ENCODE peak calls at places on chromosome 13, in ten cellular contexts. R, W, H, A, E, S, U, Q, K and Z are unnamed samples. For H3K27me3 and H3K4me1, the result is how much of the 10 kb centered on the place peaks cover.

GRCh38 chr13:26372747-26373146 is 118.8 kb downstream of the CDK8 start:
- DNase-seq in R (no peak), W (no peak), H (no peak), A (no peak), E (no peak), S (no peak), U (no peak), Q (no peak), K (no peak), Z (no peak)

GRCh38 chr13:75305057-75305456 is 176.9 kb downstream of the TBC1D4 start:
- DNase-seq in R (no peak), W (no peak), H (no peak), A (no peak), E (no peak), S (no peak), U (no peak), Q (no peak), K (no peak), Z (no peak)

GRCh38 chr13:89401209-89401810 is 1730.1 kb downstream of the SLITRK5 start:
- DNase-seq in R (no peak), W (no peak), H (no peak), A (no peak), E (no peak), S (no peak), U (no peak), Q (no peak), K (peak), Z (no peak)

GRCh38 chr13:49441846-49442245 is 2.0 kb downstream of the CAB39L start:
- DNase-seq in R (no peak), W (no peak), H (no peak), A (no peak), E (no peak), S (no peak), U (no peak), Q (no peak), K (no peak), Z (no peak)

GRCh38 chr13:47175172-47175806 is 278.4 kb upstream of the HTR2A start:
- DNase-seq in R (no peak), W (no peak), H (no peak), A (no peak), E (no peak), S (no peak), U (no peak), Q (no peak), K (no peak), Z (no peak)

GRCh38 chr13:46684287-46685001 is 112.5 kb downstream of the ESD start:
- DNase-seq in R (no peak), W (no peak), H (no peak), A (no peak), E (peak), S (no peak), U (no peak), Q (no peak), K (no peak), Z (peak)

GRCh38 chr13:46327256-46327655 is 59.8 kb downstream of the RUBCNL start:
- DNase-seq in R (no peak), W (no peak), H (no peak), A (no peak), E (no peak), S (no peak), U (no peak), Q (no peak), K (no peak), Z (no peak)

GRCh38 chr13:50244913-50245574 is 229.8 kb downstream of the KCNRG start:
- DNase-seq in R (no peak), W (no peak), H (no peak), A (no peak), E (no peak), S (no peak), U (no peak), Q (no peak), K (peak), Z (peak)

GRCh38 chr13:108742681-108743080 is 113.3 kb downstream of the MYO16 start:
- DNase-seq in R (no peak), W (no peak), H (no peak), A (no peak), E (no peak), S (no peak), U (no peak), Q (no peak), K (no peak), Z (no peak)

GRCh38 chr13:111895896-111896821 is 170.8 kb upstream of the SOX1 start:
- DNase-seq in R (peak), W (no peak), H (peak), A (no peak), E (no peak), S (no peak), U (no peak), Q (peak), K (no peak), Z (no peak)

GRCh38 chr13:20828540-20829364 is 55.0 kb upstream of the EEF1AKMT1 start:
- DNase-seq in R (no peak), W (peak), H (no peak), A (peak), E (peak), S (no peak), U (no peak), Q (no peak), K (peak), Z (peak)

GRCh38 chr13:45575146-45575829 is 40.3 kb downstream of the ERICH6B start:
- DNase-seq in R (no peak), W (no peak), H (no peak), A (no peak), E (no peak), S (no peak), U (no peak), Q (no peak), K (no peak), Z (no peak)

GRCh38 chr13:94641432-94641941 is 39.8 kb downstream of the GPR180 start:
- DNase-seq in R (no peak), W (no peak), H (no peak), A (no peak), E (no peak), S (no peak), U (no peak), Q (no peak), K (no peak), Z (no peak)

GRCh38 chr13:101757446-101758039 is 305.1 kb downstream of the ITGBL1 start:
- DNase-seq in R (no peak), W (no peak), H (no peak), A (no peak), E (peak), S (no peak), U (no peak), Q (no peak), K (no peak), Z (no peak)

GRCh38 chr13:73671011-73671410 is 463.2 kb downstream of the KLF12 start:
- DNase-seq in R (no peak), W (no peak), H (no peak), A (no peak), E (no peak), S (no peak), U (no peak), Q (no peak), K (no peak), Z (no peak)

GRCh38 chr13:34346626-34347025 is 528.7 kb downstream of the RFC3 start:
- DNase-seq in R (no peak), W (no peak), H (no peak), A (no peak), E (no peak), S (no peak), U (no peak), Q (no peak), K (no peak), Z (no peak)

GRCh38 chr13:48156466-48156865 is 61.6 kb upstream of the MED4 start:
- DNase-seq in R (no peak), W (peak), H (no peak), A (no peak), E (no peak), S (peak), U (no peak), Q (no peak), K (peak), Z (no peak)

GRCh38 chr13:27053902-27054595 is 117.6 kb downstream of the USP12 start:
- DNase-seq in R (no peak), W (no peak), H (no peak), A (no peak), E (no peak), S (no peak), U (no peak), Q (no peak), K (no peak), Z (no peak)

GRCh38 chr13:34419025-34419424 is 523.0 kb upstream of the NBEA start:
- DNase-seq in R (no peak), W (no peak), H (no peak), A (peak), E (no peak), S (no peak), U (no peak), Q (no peak), K (no peak), Z (no peak)

GRCh38 chr13:21234537-21234936 is 58.1 kb downstream of the MRPL57 start:
- DNase-seq in R (no peak), W (no peak), H (no peak), A (peak), E (no peak), S (no peak), U (no peak), Q (no peak), K (no peak), Z (peak)

GRCh38 chr13:88617176-88617575 is 946.0 kb downstream of the SLITRK5 start:
- DNase-seq in R (no peak), W (no peak), H (no peak), A (no peak), E (no peak), S (no peak), U (no peak), Q (no peak), K (no peak), Z (no peak)

GRCh38 chr13:95660981-95661581 is 15.9 kb upstream of the DNAJC3 start:
- DNase-seq in R (no peak), W (no peak), H (no peak), A (peak), E (peak), S (no peak), U (no peak), Q (no peak), K (peak), Z (no peak)

GRCh38 chr13:48504606-48505369 is 28.1 kb downstream of the RCBTB2 start:
- DNase-seq in R (no peak), W (no peak), H (no peak), A (no peak), E (no peak), S (no peak), U (no peak), Q (no peak), K (no peak), Z (no peak)

GRCh38 chr13:97567510-97568243 is 133.7 kb downstream of the RAP2A start:
- DNase-seq in R (peak), W (peak), H (peak), A (no peak), E (no peak), S (no peak), U (no peak), Q (no peak), K (peak), Z (peak)

GRCh38 chr13:48437381-48437780 is 24.5 kb upstream of the LPAR6 start:
- DNase-seq in R (no peak), W (peak), H (no peak), A (peak), E (no peak), S (no peak), U (peak), Q (no peak), K (peak), Z (no peak)

GRCh38 chr13:46866150-46866549 is 30.7 kb downstream of the HTR2A start:
- DNase-seq in R (peak), W (peak), H (no peak), A (peak), E (peak), S (peak), U (no peak), Q (no peak), K (peak), Z (peak)

GRCh38 chr13:98706446-98707110 is 45.9 kb downstream of the SLC15A1 start:
- DNase-seq in R (no peak), W (no peak), H (no peak), A (no peak), E (no peak), S (no peak), U (no peak), Q (no peak), K (no peak), Z (peak)

GRCh38 chr13:20718958-20719566 is 15.6 kb downstream of the IL17D start:
- DNase-seq in R (no peak), W (no peak), H (no peak), A (no peak), E (no peak), S (no peak), U (no peak), Q (no peak), K (no peak), Z (no peak)

GRCh38 chr13:114154476-114154875 is 22.1 kb upstream of the RASA3 start:
- DNase-seq in R (no peak), W (no peak), H (no peak), A (no peak), E (no peak), S (peak), U (no peak), Q (no peak), K (no peak), Z (no peak)

GRCh38 chr13:77584111-77584510 is 48.6 kb downstream of the SCEL start:
- DNase-seq in R (no peak), W (no peak), H (no peak), A (no peak), E (no peak), S (no peak), U (no peak), Q (no peak), K (no peak), Z (no peak)

GRCh38 chr13:41117859-41118258 is 14.7 kb downstream of the KBTBD6 start:
- DNase-seq in R (no peak), W (no peak), H (no peak), A (no peak), E (no peak), S (no peak), U (no peak), Q (no peak), K (no peak), Z (no peak)

GRCh38 chr13:25037057-25037813 is 58.7 kb upstream of the PABPC3 start:
- DNase-seq in R (peak), W (peak), H (no peak), A (peak), E (peak), S (no peak), U (no peak), Q (no peak), K (peak), Z (peak)

GRCh38 chr13:114009590-114010400 is 35.9 kb upstream of the C13orf46 start:
- DNase-seq in R (no peak), W (no peak), H (no peak), A (no peak), E (no peak), S (no peak), U (peak), Q (no peak), K (no peak), Z (no peak)

GRCh38 chr13:60591348-60591747 is 194.3 kb downstream of the TDRD3 start:
- DNase-seq in R (no peak), W (no peak), H (no peak), A (no peak), E (no peak), S (no peak), U (no peak), Q (no peak), K (no peak), Z (no peak)

GRCh38 chr13:85742355-85742754 is 56.9 kb downstream of the SLITRK6 start:
- DNase-seq in R (no peak), W (no peak), H (no peak), A (no peak), E (no peak), S (no peak), U (no peak), Q (no peak), K (no peak), Z (no peak)

GRCh38 chr13:97757807-97758206 is 195.7 kb upstream of the IPO5 start:
- DNase-seq in R (no peak), W (no peak), H (no peak), A (no peak), E (no peak), S (no peak), U (peak), Q (no peak), K (peak), Z (no peak)

DNA sequence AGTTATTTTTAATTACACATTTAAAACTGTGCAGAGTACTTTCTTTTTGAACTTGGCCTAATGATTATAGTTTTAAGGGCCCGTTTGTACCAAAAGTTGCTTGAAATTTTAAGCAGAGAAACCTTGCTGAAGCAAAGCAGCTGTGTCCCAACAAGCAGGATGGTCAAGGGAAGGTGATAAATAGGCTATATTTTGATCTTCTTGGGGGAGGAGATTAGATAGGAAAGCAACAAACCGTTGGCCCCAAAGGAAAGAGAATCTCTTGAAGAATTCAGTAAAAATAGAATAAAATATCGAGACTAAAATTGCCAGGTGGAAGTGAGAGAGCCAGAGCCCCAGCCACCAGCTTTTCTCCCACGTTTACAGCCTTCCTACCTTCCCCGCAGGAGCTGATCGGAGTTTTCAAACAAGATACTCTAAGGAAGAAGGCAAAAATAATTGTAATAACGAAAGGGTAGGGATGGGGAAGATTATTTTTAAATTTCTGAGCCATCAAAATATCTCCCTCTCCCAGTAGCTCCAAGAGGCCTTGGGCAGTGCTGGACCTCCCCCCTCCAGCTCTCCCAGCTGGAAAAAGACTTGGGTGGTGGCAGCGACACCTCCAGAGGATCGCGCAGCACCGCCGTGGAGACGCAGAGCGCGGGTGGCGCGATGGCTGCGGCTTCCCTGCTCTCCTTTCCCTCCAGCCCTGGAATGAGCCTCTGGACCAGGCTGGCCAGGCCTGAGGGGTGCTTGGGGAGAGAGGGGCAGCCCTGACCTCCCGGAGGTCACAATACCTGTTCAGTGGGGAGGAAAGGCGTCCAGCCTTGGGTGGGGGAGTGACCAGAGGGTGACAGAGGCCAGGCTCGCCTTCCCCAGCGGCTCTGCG is 5.8 kb downstream of the ZIC2 start:
- DNase-seq in R (no peak), W (no peak), H (no peak), A (no peak), E (peak), S (no peak), U (no peak), Q (no peak), K (no peak), Z (no peak)
- H3K27me3 ChIP-seq in R (under half), W (half or more), H (under half), A (half or more), E (half or more), S (under half), U (half or more), Q (half or more), K (under half), Z (under half)

DNA sequence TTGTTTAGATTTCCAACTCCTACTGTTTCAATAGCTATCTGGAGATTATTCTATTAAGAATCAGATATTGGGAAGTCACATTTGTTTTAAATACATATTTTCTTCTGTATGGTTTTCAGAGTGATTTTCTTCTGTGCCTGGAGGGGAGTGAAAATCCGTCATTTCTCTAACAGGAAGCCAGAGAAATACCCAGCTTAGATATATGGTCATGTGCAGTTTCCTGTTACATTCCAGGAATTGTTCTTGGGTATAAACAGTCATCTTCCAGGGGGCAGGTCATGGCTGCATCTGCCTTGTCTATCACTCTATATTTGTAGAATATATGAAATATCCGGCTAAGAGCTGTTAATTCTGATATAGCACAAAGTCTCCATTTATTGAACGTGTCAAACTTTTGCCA is 77.5 kb upstream of the MIR17HG start:
- DNase-seq in R (no peak), W (no peak), H (no peak), A (no peak), E (no peak), S (no peak), U (no peak), Q (no peak), K (no peak), Z (no peak)
- H3K4me3 ChIP-seq in R (no peak), W (no peak), H (no peak), A (no peak), E (no peak), S (no peak), U (no peak), Q (no peak), K (no peak), Z (no peak)

GRCh38 chr13:33271759-33272158 is 13.8 kb downstream of the STARD13 start:
- DNase-seq in R (no peak), W (no peak), H (no peak), A (no peak), E (no peak), S (no peak), U (no peak), Q (no peak), K (no peak), Z (no peak)
- H3K4me1 ChIP-seq in R (half or more), W (under half), H (under half), A (under half), E (under half), S (under half), U (half or more), Q (under half), K (half or more), Z (under half)

DNA sequence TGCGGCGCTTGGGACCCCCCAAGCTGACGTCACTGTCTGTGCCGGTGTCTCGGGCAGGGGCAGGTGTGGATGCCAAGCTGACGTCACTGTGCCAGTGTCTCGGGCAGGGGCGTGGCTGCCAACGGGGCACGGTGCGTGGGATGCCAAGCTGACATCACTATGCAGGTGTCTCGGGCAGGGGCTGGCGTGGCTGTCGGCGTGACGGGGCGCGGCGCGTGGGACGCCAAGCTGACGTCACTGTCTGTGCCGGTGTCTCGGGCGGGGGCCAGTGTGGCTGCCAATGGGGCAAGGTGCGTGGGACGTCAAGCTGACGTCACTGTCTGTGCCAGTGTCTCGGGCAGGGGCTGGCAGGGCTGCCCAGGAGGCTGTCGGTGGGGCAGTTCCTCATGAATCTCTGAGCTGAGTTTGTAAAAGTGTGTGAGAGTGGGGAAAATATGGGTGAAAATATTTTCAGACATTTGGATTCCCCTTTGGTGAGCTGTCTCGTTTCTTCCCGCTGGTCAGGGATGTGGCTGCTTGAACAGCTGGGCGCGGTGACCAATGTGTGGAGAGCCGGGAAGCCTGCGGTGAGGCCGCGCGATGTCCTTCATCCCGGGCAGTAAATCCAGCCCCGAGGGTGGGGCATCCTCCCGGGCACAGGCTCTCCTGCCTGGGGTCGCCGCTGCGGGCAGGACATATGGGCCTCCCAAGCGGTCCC is 25.2 kb downstream of the MCF2L start:
- DNase-seq in R (no peak), W (peak), H (no peak), A (no peak), E (no peak), S (no peak), U (no peak), Q (no peak), K (no peak), Z (no peak)
- H3K27me3 ChIP-seq in R (under half), W (under half), H (under half), A (under half), E (under half), S (under half), U (under half), Q (under half), K (under half), Z (under half)